ENCODE peak calls at places on chromosomes 6 and 20, in five cellular contexts. W is SJSA1; H is neural progenitor cell; R is endothelial cell of umbilical vein; Q is CD4-positive, alpha-beta memory T cell. B is an unnamed sample. For H3K9me3 and H3K4me1, the result is how much of the 10 kb centered on the place peaks cover.

GRCh38 chr20:49969946-49970345 is 12.8 kb upstream of the SNAI1 start:
- DNase-seq in W (no peak), H (no peak), R (no peak), Q (no peak), B (no peak)

GRCh38 chr20:12966468-12967085 is 42.2 kb upstream of the SPTLC3 start:
- DNase-seq in W (peak), H (peak), R (peak), Q (no peak), B (no peak)

GRCh38 chr6:116530436-116530835 is 15.0 kb downstream of the TRAPPC3L start:
- DNase-seq in W (peak), H (no peak), R (no peak), Q (no peak), B (no peak)

GRCh38 chr20:13261460-13262301 is 40.6 kb downstream of the ISM1 start:
- DNase-seq in W (peak), H (peak), R (peak), Q (peak), B (peak)

GRCh38 chr6:8182857-8183256 is 80.5 kb upstream of the EEF1E1 start:
- DNase-seq in W (no peak), H (no peak), R (no peak), Q (no peak), B (no peak)

GRCh38 chr6:129046526-129046925 is 163.6 kb downstream of the LAMA2 start:
- DNase-seq in W (no peak), H (no peak), R (no peak), Q (no peak), B (no peak)

GRCh38 chr6:30223339-30223738 is 10.1 kb upstream of the TRIM26 start:
- DNase-seq in W (no peak), H (no peak), R (no peak), Q (no peak), B (no peak)

GRCh38 chr6:143536866-143537691 is 25.6 kb upstream of the FUCA2 start:
- DNase-seq in W (peak), H (peak), R (peak), Q (peak), B (peak)

GRCh38 chr6:79263366-79263765 is 28.9 kb upstream of the HMGN3 start:
- DNase-seq in W (no peak), H (no peak), R (no peak), Q (no peak), B (no peak)

GRCh38 chr20:49287555-49288249 is 9.8 kb upstream of the ZNFX1 start:
- DNase-seq in W (peak), H (no peak), R (peak), Q (no peak), B (no peak)

GRCh38 chr6:143335865-143336264 is 114.6 kb downstream of the ADAT2 start:
- DNase-seq in W (no peak), H (no peak), R (no peak), Q (no peak), B (no peak)

GRCh38 chr6:42979523-42980177 is 669 bp upstream of the PEX6 start:
- DNase-seq in W (no peak), H (no peak), R (no peak), Q (peak), B (peak)

GRCh38 chr6:115842338-115842737 is 218.4 kb downstream of the FRK start:
- DNase-seq in W (no peak), H (no peak), R (no peak), Q (no peak), B (no peak)

GRCh38 chr20:42531675-42531985 is 658.1 kb downstream of the PTPRT start:
- DNase-seq in W (no peak), H (peak), R (no peak), Q (no peak), B (no peak)

GRCh38 chr6:136118787-136119186 is 131.3 kb downstream of the MTFR2 start:
- DNase-seq in W (no peak), H (no peak), R (no peak), Q (no peak), B (no peak)

GRCh38 chr6:123338394-123338793 is 298.4 kb downstream of the TRDN start:
- DNase-seq in W (no peak), H (peak), R (no peak), Q (peak), B (no peak)

DNA sequence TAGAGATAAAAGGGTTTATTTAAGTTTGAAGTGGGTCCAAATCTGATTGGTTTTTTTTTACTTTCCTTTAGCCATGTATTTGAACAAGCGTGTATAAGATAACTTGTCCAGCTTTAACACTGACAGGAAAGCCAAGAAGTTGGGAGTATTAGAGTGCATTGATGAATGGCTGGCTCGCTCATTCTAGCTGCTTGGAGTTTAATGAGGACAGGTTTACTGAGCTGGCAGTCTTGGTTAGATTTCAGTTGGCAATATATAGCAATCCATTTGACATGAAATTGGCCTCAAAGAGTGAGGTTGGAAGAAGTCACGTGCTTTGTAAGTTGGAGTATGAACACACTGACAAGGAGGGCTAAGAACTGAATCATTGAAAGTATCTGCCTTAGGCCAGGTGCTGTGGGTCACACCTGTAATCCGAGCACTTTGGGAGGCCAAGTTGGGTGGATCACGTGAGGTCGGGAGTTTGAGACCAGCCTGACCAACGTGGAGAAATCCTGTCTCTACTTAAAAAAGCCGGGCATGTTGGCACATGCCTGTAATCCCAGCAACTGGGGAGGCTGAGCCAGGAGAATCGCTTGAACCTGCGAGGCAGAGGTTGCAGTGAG is 13.7 kb downstream of the SRSF3 start:
- DNase-seq in W (no peak), H (no peak), R (no peak), Q (no peak), B (no peak)
- H3K9me3 ChIP-seq in W (under half), H (under half), R (under half), Q (under half), B (under half)

GRCh38 chr6:19838442-19839236 is 1.5 kb downstream of the ID4 start:
- DNase-seq in W (peak), H (peak), R (no peak), Q (no peak), B (no peak)
- H3K4me3 ChIP-seq in W (peak), H (peak), R (no peak), Q (no peak), B (no peak)

DNA sequence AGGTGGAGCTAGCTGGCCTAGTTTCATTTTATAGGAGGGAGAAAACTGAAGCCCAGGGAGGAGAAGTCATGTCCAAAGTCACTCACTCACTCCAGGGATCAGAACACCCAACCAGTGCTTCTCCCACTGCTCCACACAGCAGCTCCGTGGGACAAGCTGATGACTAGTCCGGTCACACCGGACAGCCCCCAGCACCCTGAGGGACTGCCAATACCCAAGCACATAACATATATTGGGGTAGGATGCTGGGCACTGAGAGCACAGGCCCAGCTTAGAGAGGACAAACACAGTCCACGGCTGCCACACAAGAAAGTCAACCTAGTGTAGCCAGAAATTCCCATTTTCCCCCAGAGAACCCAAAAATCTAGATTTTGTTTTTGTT is 5.7 kb downstream of the RRBP1 start:
- DNase-seq in W (no peak), H (no peak), R (no peak), Q (no peak), B (no peak)
- H3K4me1 ChIP-seq in W (under half), H (under half), R (under half), Q (under half), B (under half)

GRCh38 chr6:144675231-144675861 is 390.2 kb downstream of the UTRN start:
- DNase-seq in W (no peak), H (no peak), R (peak), Q (peak), B (no peak)
- H3K9me3 ChIP-seq in W (under half), H (under half), R (under half), Q (under half), B (under half)

GRCh38 chr20:841568-842546 is 8.3 kb downstream of the FAM110A start:
- DNase-seq in W (no peak), H (peak), R (no peak), Q (no peak), B (no peak)
- H3K4me3 ChIP-seq in W (no peak), H (peak), R (no peak), Q (peak), B (peak)

DNA sequence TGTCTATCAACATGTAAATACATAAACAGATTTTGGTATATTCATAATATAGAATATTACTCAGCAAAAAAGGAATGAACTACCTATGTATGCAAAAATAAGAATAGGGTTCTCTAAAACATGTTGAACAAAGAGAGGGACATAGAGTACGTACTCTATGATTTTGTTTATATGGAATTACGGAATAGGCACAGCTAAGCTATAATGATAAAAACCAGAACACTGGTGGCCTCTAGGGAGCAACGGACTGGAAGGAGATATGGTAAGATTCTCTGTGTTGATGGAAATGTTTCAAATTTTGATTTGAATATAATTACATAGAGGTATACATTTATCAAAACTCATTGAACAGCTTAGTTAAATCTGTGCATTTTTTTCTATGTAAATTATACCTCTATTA is 19.6 kb downstream of the ADGRG6 start:
- DNase-seq in W (no peak), H (no peak), R (no peak), Q (no peak), B (no peak)
- H3K4me1 ChIP-seq in W (under half), H (under half), R (under half), Q (under half), B (under half)

GRCh38 chr6:161211380-161212035 is 62.4 kb downstream of the AGPAT4 start:
- DNase-seq in W (no peak), H (peak), R (no peak), Q (no peak), B (no peak)
- H3K9me3 ChIP-seq in W (under half), H (under half), R (under half), Q (under half), B (under half)

GRCh38 chr6:148545901-148546300 is 200.9 kb upstream of the UST start:
- DNase-seq in W (no peak), H (no peak), R (no peak), Q (no peak), B (no peak)

GRCh38 chr6:148548749-148549140 is 198.1 kb upstream of the UST start:
- DNase-seq in W (no peak), H (no peak), R (no peak), Q (no peak), B (no peak)

GRCh38 chr6:148547110-148547509 is 199.7 kb upstream of the UST start:
- DNase-seq in W (no peak), H (no peak), R (no peak), Q (no peak), B (no peak)

GRCh38 chr6:148550569-148550968 is 196.3 kb upstream of the UST start:
- DNase-seq in W (no peak), H (no peak), R (no peak), Q (no peak), B (no peak)

DNA sequence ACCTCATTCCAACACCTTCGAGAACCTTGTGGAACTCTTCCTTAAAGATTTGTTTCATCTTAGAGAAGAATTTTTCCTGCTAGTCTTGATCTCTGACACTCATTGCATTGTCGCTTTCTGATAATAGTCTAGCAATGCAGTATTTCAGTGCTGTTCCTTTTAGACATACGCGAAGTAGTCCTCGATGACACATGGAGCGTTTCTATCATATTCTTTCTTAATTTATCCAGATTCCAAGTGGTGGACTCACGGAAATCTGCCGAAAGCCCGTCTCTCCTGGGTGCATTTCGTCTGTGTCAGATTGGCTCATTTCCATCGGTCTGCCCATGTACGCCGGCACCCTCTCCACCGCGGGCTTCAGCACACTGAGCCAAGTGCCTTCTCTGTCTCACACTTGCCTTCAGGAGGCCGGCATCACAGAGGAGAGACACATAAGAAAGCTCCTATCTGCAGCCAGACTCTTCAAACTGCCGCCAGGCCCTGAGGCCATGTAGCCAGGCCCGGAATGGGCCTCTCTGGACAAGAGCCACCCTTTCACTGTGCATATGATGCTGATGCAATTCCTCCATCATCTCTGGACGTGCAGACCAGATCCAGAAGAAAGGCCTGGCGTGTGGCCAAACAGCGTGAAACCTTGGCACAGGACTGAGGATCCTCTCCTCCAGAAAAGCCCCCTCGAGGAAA is 198.6 kb upstream of the UST start:
- DNase-seq in W (no peak), H (no peak), R (no peak), Q (no peak), B (no peak)
- H3K4me3 ChIP-seq in W (no peak), H (no peak), R (no peak), Q (no peak), B (no peak)

DNA sequence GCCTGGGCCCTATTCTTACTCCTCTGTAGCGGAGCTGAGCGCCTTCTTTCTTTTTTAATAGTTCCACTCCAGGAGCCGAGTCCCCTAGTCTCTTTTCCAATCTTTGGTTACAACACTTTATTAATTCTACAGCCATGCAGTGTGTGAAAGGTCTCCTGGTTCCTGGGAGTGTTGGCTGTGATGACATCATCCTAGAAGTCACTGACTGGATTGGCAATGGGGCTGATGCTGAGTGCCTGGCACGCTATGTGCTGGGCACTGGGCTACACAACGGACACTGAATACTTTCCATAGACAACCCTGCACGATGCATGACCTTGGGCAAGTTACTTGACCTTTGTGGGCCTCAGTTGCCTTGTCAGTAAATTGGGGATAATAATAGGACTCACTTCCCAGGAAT is 50.7 kb upstream of the CCDC167 start:
- DNase-seq in W (no peak), H (no peak), R (no peak), Q (no peak), B (no peak)
- H3K4me1 ChIP-seq in W (half or more), H (under half), R (under half), Q (under half), B (under half)